ENCODE peak calls at places on chromosomes 7 and 10, in nine cellular contexts. One of them, this sample, is unnamed.

GRCh38 chr7:79453558-79454324 is at the start of gene MAGI2:
- DNase-seq in astrocyte: peak; percentile 70
- DNase-seq in cardiac muscle cell: peak; percentile 78
- DNase-seq in mesendoderm: peak; percentile 64
- DNase-seq in mammary epithelial cell: peak; percentile 17
- DNase-seq in neural progenitor cell: peak; percentile 78
- DNase-seq in heart left ventricle: peak; percentile 93
- DNase-seq in lower lobe of right lung: peak; percentile 83
- DNase-seq in CD4-positive, CD25-positive, alpha-beta regulatory T cell: peak; percentile 21
- DNase-seq in this sample: peak; percentile 68

GRCh38 chr10:14605231-14605925 is 169.3 kb downstream of the FAM107B start:
- DNase-seq in neural progenitor cell: peak; percentile 69
- DNase-seq in mesendoderm: peak; percentile 46
- DNase-seq in CD4-positive, CD25-positive, alpha-beta regulatory T cell: peak; percentile 49
- DNase-seq in lower lobe of right lung: no peak
- DNase-seq in heart left ventricle: no peak
- DNase-seq in cardiac muscle cell: no peak
- DNase-seq in mammary epithelial cell: peak; percentile 85
- DNase-seq in astrocyte: peak; percentile 58
- DNase-seq in this sample: no peak

GRCh38 chr10:43062402-43063160 is 14.3 kb upstream of the RET start:
- DNase-seq in astrocyte: no peak
- DNase-seq in cardiac muscle cell: no peak
- DNase-seq in CD4-positive, CD25-positive, alpha-beta regulatory T cell: no peak
- DNase-seq in mammary epithelial cell: no peak
- DNase-seq in mesendoderm: no peak
- DNase-seq in neural progenitor cell: no peak
- DNase-seq in heart left ventricle: no peak
- DNase-seq in lower lobe of right lung: no peak
- DNase-seq in this sample: no peak

GRCh38 chr10:130378556-130379400 is 242.6 kb downstream of the GLRX3 start:
- DNase-seq in astrocyte: no peak
- DNase-seq in neural progenitor cell: no peak
- DNase-seq in cardiac muscle cell: no peak
- DNase-seq in heart left ventricle: no peak
- DNase-seq in lower lobe of right lung: no peak
- DNase-seq in CD4-positive, CD25-positive, alpha-beta regulatory T cell: no peak
- DNase-seq in mammary epithelial cell: no peak
- DNase-seq in mesendoderm: peak; percentile 65
- DNase-seq in this sample: peak; percentile 71

GRCh38 chr10:49254556-49255318 is 44.2 kb upstream of the C10orf71 start:
- DNase-seq in mesendoderm: no peak
- DNase-seq in neural progenitor cell: no peak
- DNase-seq in astrocyte: no peak
- DNase-seq in mammary epithelial cell: no peak
- DNase-seq in heart left ventricle: no peak
- DNase-seq in cardiac muscle cell: no peak
- DNase-seq in lower lobe of right lung: no peak
- DNase-seq in CD4-positive, CD25-positive, alpha-beta regulatory T cell: peak; percentile 9
- DNase-seq in this sample: no peak

GRCh38 chr10:86362566-86363183 is 3.9 kb downstream of the GRID1 start:
- DNase-seq in lower lobe of right lung: no peak
- DNase-seq in cardiac muscle cell: no peak
- DNase-seq in heart left ventricle: no peak
- DNase-seq in mammary epithelial cell: no peak
- DNase-seq in neural progenitor cell: no peak
- DNase-seq in mesendoderm: no peak
- DNase-seq in astrocyte: no peak
- DNase-seq in CD4-positive, CD25-positive, alpha-beta regulatory T cell: no peak
- DNase-seq in this sample: no peak

GRCh38 chr10:73944356-73945100 is 33.6 kb downstream of the PLAU start:
- DNase-seq in mesendoderm: no peak
- DNase-seq in heart left ventricle: no peak
- DNase-seq in astrocyte: no peak
- DNase-seq in lower lobe of right lung: no peak
- DNase-seq in neural progenitor cell: no peak
- DNase-seq in mammary epithelial cell: no peak
- DNase-seq in CD4-positive, CD25-positive, alpha-beta regulatory T cell: no peak
- DNase-seq in cardiac muscle cell: no peak
- DNase-seq in this sample: no peak

GRCh38 chr10:14586901-14587300 is 187.8 kb downstream of the FAM107B start:
- DNase-seq in heart left ventricle: no peak
- DNase-seq in mammary epithelial cell: peak; percentile 34
- DNase-seq in neural progenitor cell: no peak
- DNase-seq in lower lobe of right lung: no peak
- DNase-seq in cardiac muscle cell: no peak
- DNase-seq in mesendoderm: no peak
- DNase-seq in astrocyte: no peak
- DNase-seq in CD4-positive, CD25-positive, alpha-beta regulatory T cell: peak; percentile 74
- DNase-seq in this sample: no peak

GRCh38 chr10:119663866-119664698 is 12.9 kb downstream of the BAG3 start:
- DNase-seq in neural progenitor cell: no peak
- DNase-seq in heart left ventricle: no peak
- DNase-seq in mesendoderm: peak; percentile 63
- DNase-seq in lower lobe of right lung: no peak
- DNase-seq in CD4-positive, CD25-positive, alpha-beta regulatory T cell: peak; percentile 50
- DNase-seq in mammary epithelial cell: no peak
- DNase-seq in cardiac muscle cell: no peak
- DNase-seq in astrocyte: no peak
- DNase-seq in this sample: no peak

GRCh38 chr7:40987571-40987970 is 715.3 kb downstream of the INHBA start:
- DNase-seq in mammary epithelial cell: no peak
- DNase-seq in cardiac muscle cell: no peak
- DNase-seq in heart left ventricle: no peak
- DNase-seq in lower lobe of right lung: no peak
- DNase-seq in astrocyte: peak; percentile 40
- DNase-seq in mesendoderm: no peak
- DNase-seq in CD4-positive, CD25-positive, alpha-beta regulatory T cell: no peak
- DNase-seq in neural progenitor cell: no peak
- DNase-seq in this sample: no peak

GRCh38 chr10:76397957-76398665 is 966.7 kb downstream of the LRMDA start:
- DNase-seq in heart left ventricle: no peak
- DNase-seq in mesendoderm: no peak
- DNase-seq in CD4-positive, CD25-positive, alpha-beta regulatory T cell: no peak
- DNase-seq in mammary epithelial cell: no peak
- DNase-seq in astrocyte: peak; percentile 90
- DNase-seq in neural progenitor cell: no peak
- DNase-seq in lower lobe of right lung: no peak
- DNase-seq in cardiac muscle cell: no peak
- DNase-seq in this sample: no peak

GRCh38 chr7:27873981-27874957 is 134.3 kb downstream of the TAX1BP1 start:
- DNase-seq in astrocyte: peak; percentile 27
- DNase-seq in lower lobe of right lung: peak; percentile 71
- DNase-seq in CD4-positive, CD25-positive, alpha-beta regulatory T cell: no peak
- DNase-seq in mesendoderm: no peak
- DNase-seq in neural progenitor cell: no peak
- DNase-seq in cardiac muscle cell: no peak
- DNase-seq in mammary epithelial cell: peak; percentile 34
- DNase-seq in heart left ventricle: peak; percentile 69
- DNase-seq in this sample: no peak

GRCh38 chr10:50440489-50440888 is 183.3 kb downstream of the SGMS1 start:
- DNase-seq in lower lobe of right lung: no peak
- DNase-seq in mesendoderm: no peak
- DNase-seq in cardiac muscle cell: no peak
- DNase-seq in heart left ventricle: no peak
- DNase-seq in CD4-positive, CD25-positive, alpha-beta regulatory T cell: no peak
- DNase-seq in neural progenitor cell: no peak
- DNase-seq in astrocyte: no peak
- DNase-seq in mammary epithelial cell: no peak
- DNase-seq in this sample: no peak

GRCh38 chr7:93906267-93906666 is at the start of gene GNGT1:
- DNase-seq in astrocyte: no peak
- DNase-seq in cardiac muscle cell: no peak
- DNase-seq in mesendoderm: no peak
- DNase-seq in CD4-positive, CD25-positive, alpha-beta regulatory T cell: no peak
- DNase-seq in neural progenitor cell: no peak
- DNase-seq in lower lobe of right lung: no peak
- DNase-seq in mammary epithelial cell: no peak
- DNase-seq in heart left ventricle: no peak
- DNase-seq in this sample: no peak

GRCh38 chr7:103540986-103541385 is 95.0 kb upstream of the SLC26A5 start:
- DNase-seq in lower lobe of right lung: no peak
- DNase-seq in neural progenitor cell: no peak
- DNase-seq in astrocyte: no peak
- DNase-seq in heart left ventricle: peak; percentile 87
- DNase-seq in mesendoderm: no peak
- DNase-seq in cardiac muscle cell: no peak
- DNase-seq in CD4-positive, CD25-positive, alpha-beta regulatory T cell: no peak
- DNase-seq in mammary epithelial cell: no peak
- DNase-seq in this sample: no peak

GRCh38 chr7:129347330-129347729 is 86.9 kb upstream of the STRIP2 start:
- DNase-seq in neural progenitor cell: no peak
- DNase-seq in lower lobe of right lung: no peak
- DNase-seq in CD4-positive, CD25-positive, alpha-beta regulatory T cell: no peak
- DNase-seq in astrocyte: no peak
- DNase-seq in mammary epithelial cell: no peak
- DNase-seq in heart left ventricle: no peak
- DNase-seq in mesendoderm: no peak
- DNase-seq in cardiac muscle cell: no peak
- DNase-seq in this sample: no peak

GRCh38 chr7:16268821-16269768 is 152.2 kb downstream of the CRPPA start:
- DNase-seq in mammary epithelial cell: peak; percentile 60
- DNase-seq in lower lobe of right lung: no peak
- DNase-seq in astrocyte: peak; percentile 95
- DNase-seq in mesendoderm: peak; percentile 14
- DNase-seq in cardiac muscle cell: peak; percentile 9
- DNase-seq in CD4-positive, CD25-positive, alpha-beta regulatory T cell: no peak
- DNase-seq in neural progenitor cell: no peak
- DNase-seq in heart left ventricle: no peak
- DNase-seq in this sample: no peak

GRCh38 chr10:30583778-30584415 is 45.7 kb downstream of the LYZL2 start:
- DNase-seq in cardiac muscle cell: no peak
- DNase-seq in astrocyte: peak; percentile 75
- DNase-seq in heart left ventricle: peak; percentile 66
- DNase-seq in CD4-positive, CD25-positive, alpha-beta regulatory T cell: no peak
- DNase-seq in mesendoderm: no peak
- DNase-seq in lower lobe of right lung: peak; percentile 68
- DNase-seq in mammary epithelial cell: peak; percentile 94
- DNase-seq in neural progenitor cell: no peak
- DNase-seq in this sample: no peak

GRCh38 chr7:92831716-92832622 is 4.4 kb downstream of the CDK6 start:
- DNase-seq in CD4-positive, CD25-positive, alpha-beta regulatory T cell: no peak
- DNase-seq in heart left ventricle: no peak
- DNase-seq in astrocyte: peak; percentile 94
- DNase-seq in lower lobe of right lung: no peak
- DNase-seq in mesendoderm: peak; percentile 49
- DNase-seq in neural progenitor cell: no peak
- DNase-seq in mammary epithelial cell: peak; percentile 87
- DNase-seq in cardiac muscle cell: no peak
- DNase-seq in this sample: peak; percentile 19

GRCh38 chr7:29953735-29954347 is 35.8 kb downstream of the SCRN1 start:
- DNase-seq in neural progenitor cell: no peak
- DNase-seq in cardiac muscle cell: no peak
- DNase-seq in astrocyte: no peak
- DNase-seq in mesendoderm: no peak
- DNase-seq in heart left ventricle: no peak
- DNase-seq in CD4-positive, CD25-positive, alpha-beta regulatory T cell: no peak
- DNase-seq in mammary epithelial cell: no peak
- DNase-seq in lower lobe of right lung: no peak
- DNase-seq in this sample: peak; percentile 30
- H3K36me3 ChIP-seq in neural progenitor cell: no peaks in the 10 kb centered on the region
- H3K36me3 ChIP-seq in cardiac muscle cell: peaks cover 3% of the 10 kb centered on the region
- H3K36me3 ChIP-seq in astrocyte: peaks cover 26% of the 10 kb centered on the region
- H3K36me3 ChIP-seq in mesendoderm: peaks cover 3% of the 10 kb centered on the region
- H3K36me3 ChIP-seq in heart left ventricle: no peaks in the 10 kb centered on the region
- H3K36me3 ChIP-seq in CD4-positive, CD25-positive, alpha-beta regulatory T cell: no peaks in the 10 kb centered on the region
- H3K36me3 ChIP-seq in mammary epithelial cell: peaks cover 6% of the 10 kb centered on the region
- H3K36me3 ChIP-seq in lower lobe of right lung: peaks cover 16% of the 10 kb centered on the region
- H3K36me3 ChIP-seq in this sample: peaks cover 22% of the 10 kb centered on the region

GRCh38 chr7:2734761-2735571 is 47.0 kb downstream of the AMZ1 start:
- DNase-seq in neural progenitor cell: no peak
- DNase-seq in lower lobe of right lung: no peak
- DNase-seq in heart left ventricle: peak; percentile 70
- DNase-seq in mammary epithelial cell: no peak
- DNase-seq in CD4-positive, CD25-positive, alpha-beta regulatory T cell: no peak
- DNase-seq in cardiac muscle cell: no peak
- DNase-seq in astrocyte: no peak
- DNase-seq in mesendoderm: no peak
- DNase-seq in this sample: peak; percentile 61

GRCh38 chr7:2738110-2738509 is 50.1 kb downstream of the AMZ1 start:
- DNase-seq in CD4-positive, CD25-positive, alpha-beta regulatory T cell: no peak
- DNase-seq in mesendoderm: no peak
- DNase-seq in mammary epithelial cell: no peak
- DNase-seq in astrocyte: no peak
- DNase-seq in lower lobe of right lung: no peak
- DNase-seq in heart left ventricle: peak; percentile 72
- DNase-seq in cardiac muscle cell: no peak
- DNase-seq in neural progenitor cell: no peak
- DNase-seq in this sample: peak; percentile 24

GRCh38 chr7:2736411-2736914 is 48.5 kb downstream of the AMZ1 start:
- DNase-seq in cardiac muscle cell: peak; percentile 78
- DNase-seq in mammary epithelial cell: no peak
- DNase-seq in CD4-positive, CD25-positive, alpha-beta regulatory T cell: no peak
- DNase-seq in mesendoderm: no peak
- DNase-seq in heart left ventricle: no peak
- DNase-seq in neural progenitor cell: no peak
- DNase-seq in astrocyte: no peak
- DNase-seq in lower lobe of right lung: no peak
- DNase-seq in this sample: peak; percentile 36

GRCh38 chr7:2734084-2734601 is 46.1 kb downstream of the AMZ1 start:
- DNase-seq in neural progenitor cell: no peak
- DNase-seq in mesendoderm: no peak
- DNase-seq in mammary epithelial cell: no peak
- DNase-seq in lower lobe of right lung: no peak
- DNase-seq in CD4-positive, CD25-positive, alpha-beta regulatory T cell: no peak
- DNase-seq in heart left ventricle: no peak
- DNase-seq in cardiac muscle cell: no peak
- DNase-seq in astrocyte: no peak
- DNase-seq in this sample: peak; percentile 37

GRCh38 chr7:2735744-2736143 is 47.7 kb downstream of the AMZ1 start:
- DNase-seq in mammary epithelial cell: no peak
- DNase-seq in heart left ventricle: no peak
- DNase-seq in CD4-positive, CD25-positive, alpha-beta regulatory T cell: no peak
- DNase-seq in lower lobe of right lung: no peak
- DNase-seq in neural progenitor cell: no peak
- DNase-seq in cardiac muscle cell: no peak
- DNase-seq in mesendoderm: no peak
- DNase-seq in astrocyte: no peak
- DNase-seq in this sample: peak; percentile 23
- H3K4me3 ChIP-seq in mammary epithelial cell: no peak overlapping the region
- H3K4me3 ChIP-seq in heart left ventricle: no peak overlapping the region
- H3K4me3 ChIP-seq in CD4-positive, CD25-positive, alpha-beta regulatory T cell: no peak overlapping the region
- H3K4me3 ChIP-seq in lower lobe of right lung: no peak overlapping the region
- H3K4me3 ChIP-seq in neural progenitor cell: no peak overlapping the region
- H3K4me3 ChIP-seq in cardiac muscle cell: no peak overlapping the region
- H3K4me3 ChIP-seq in mesendoderm: no peak overlapping the region
- H3K4me3 ChIP-seq in astrocyte: no peak overlapping the region
- H3K4me3 ChIP-seq in this sample: no peak overlapping the region

GRCh38 chr7:6139189-6139996 is 108.2 kb downstream of the ANKRD61 start:
- DNase-seq in lower lobe of right lung: no peak
- DNase-seq in heart left ventricle: no peak
- DNase-seq in cardiac muscle cell: no peak
- DNase-seq in neural progenitor cell: no peak
- DNase-seq in mammary epithelial cell: no peak
- DNase-seq in CD4-positive, CD25-positive, alpha-beta regulatory T cell: no peak
- DNase-seq in astrocyte: no peak
- DNase-seq in mesendoderm: no peak
- DNase-seq in this sample: no peak
- H3K36me3 ChIP-seq in lower lobe of right lung: peaks cover 83% of the 10 kb centered on the region
- H3K36me3 ChIP-seq in heart left ventricle: peaks cover 13% of the 10 kb centered on the region
- H3K36me3 ChIP-seq in cardiac muscle cell: peaks cover 35% of the 10 kb centered on the region
- H3K36me3 ChIP-seq in neural progenitor cell: peaks cover 12% of the 10 kb centered on the region
- H3K36me3 ChIP-seq in mammary epithelial cell: peaks cover 10% of the 10 kb centered on the region
- H3K36me3 ChIP-seq in CD4-positive, CD25-positive, alpha-beta regulatory T cell: peaks cover 54% of the 10 kb centered on the region
- H3K36me3 ChIP-seq in astrocyte: peaks cover 31% of the 10 kb centered on the region
- H3K36me3 ChIP-seq in mesendoderm: peaks cover 3% of the 10 kb centered on the region
- H3K36me3 ChIP-seq in this sample: peaks cover 19% of the 10 kb centered on the region

GRCh38 chr7:39461263-39461662 is 104.9 kb upstream of the YAE1 start:
- DNase-seq in neural progenitor cell: peak; percentile 24
- DNase-seq in cardiac muscle cell: no peak
- DNase-seq in astrocyte: no peak
- DNase-seq in CD4-positive, CD25-positive, alpha-beta regulatory T cell: no peak
- DNase-seq in heart left ventricle: no peak
- DNase-seq in mammary epithelial cell: no peak
- DNase-seq in mesendoderm: no peak
- DNase-seq in lower lobe of right lung: no peak
- DNase-seq in this sample: no peak
- H3K4me3 ChIP-seq in neural progenitor cell: no peak overlapping the region
- H3K4me3 ChIP-seq in cardiac muscle cell: no peak overlapping the region
- H3K4me3 ChIP-seq in astrocyte: no peak overlapping the region
- H3K4me3 ChIP-seq in CD4-positive, CD25-positive, alpha-beta regulatory T cell: no peak overlapping the region
- H3K4me3 ChIP-seq in heart left ventricle: no peak overlapping the region
- H3K4me3 ChIP-seq in mammary epithelial cell: no peak overlapping the region
- H3K4me3 ChIP-seq in mesendoderm: no peak overlapping the region
- H3K4me3 ChIP-seq in lower lobe of right lung: no peak overlapping the region
- H3K4me3 ChIP-seq in this sample: no peak overlapping the region

This sample was measured in H7.